ENCODE peak calls at places on chromosomes 6 and 20, in nine cellular contexts. One of them, this sample, is unnamed.

GRCh38 chr6:83270971-83271714 is 78.0 kb downstream of the RWDD2A start:
- DNase-seq in testis: no peak
- DNase-seq in lower leg skin: no peak
- DNase-seq in A549: no peak
- DNase-seq in heart left ventricle: no peak
- DNase-seq in breast epithelium: no peak
- DNase-seq in adrenal gland: no peak
- DNase-seq in uterus: no peak
- DNase-seq in GM12891: no peak
- DNase-seq in this sample: no peak

GRCh38 chr20:34111057-34111711 is 859 bp downstream of the EIF2S2 start:
- DNase-seq in A549: peak
- DNase-seq in heart left ventricle: peak
- DNase-seq in uterus: peak
- DNase-seq in GM12891: no peak
- DNase-seq in breast epithelium: no peak
- DNase-seq in adrenal gland: peak
- DNase-seq in testis: no peak
- DNase-seq in lower leg skin: no peak
- DNase-seq in this sample: peak

GRCh38 chr6:195861-196360 is 96.4 kb upstream of the DUSP22 start:
- DNase-seq in uterus: peak
- DNase-seq in heart left ventricle: peak
- DNase-seq in breast epithelium: no peak
- DNase-seq in adrenal gland: peak
- DNase-seq in A549: no peak
- DNase-seq in testis: peak
- DNase-seq in lower leg skin: no peak
- DNase-seq in GM12891: no peak
- DNase-seq in this sample: peak

GRCh38 chr6:35047265-35048011 is 93.7 kb downstream of the TCP11 start:
- DNase-seq in GM12891: no peak
- DNase-seq in heart left ventricle: no peak
- DNase-seq in adrenal gland: peak
- DNase-seq in lower leg skin: peak
- DNase-seq in uterus: no peak
- DNase-seq in A549: no peak
- DNase-seq in breast epithelium: no peak
- DNase-seq in testis: no peak
- DNase-seq in this sample: no peak

GRCh38 chr20:13870349-13870748 is 85.5 kb downstream of the NDUFAF5 start:
- DNase-seq in breast epithelium: no peak
- DNase-seq in lower leg skin: no peak
- DNase-seq in heart left ventricle: no peak
- DNase-seq in uterus: no peak
- DNase-seq in testis: no peak
- DNase-seq in A549: no peak
- DNase-seq in GM12891: no peak
- DNase-seq in adrenal gland: no peak
- DNase-seq in this sample: no peak

GRCh38 chr6:13523826-13524622 is 36.6 kb upstream of the GFOD1 start:
- DNase-seq in breast epithelium: no peak
- DNase-seq in lower leg skin: no peak
- DNase-seq in adrenal gland: no peak
- DNase-seq in A549: no peak
- DNase-seq in uterus: no peak
- DNase-seq in GM12891: no peak
- DNase-seq in testis: no peak
- DNase-seq in heart left ventricle: no peak
- DNase-seq in this sample: no peak

GRCh38 chr20:42754713-42755112 is 435.0 kb downstream of the PTPRT start:
- DNase-seq in GM12891: no peak
- DNase-seq in adrenal gland: no peak
- DNase-seq in testis: no peak
- DNase-seq in lower leg skin: no peak
- DNase-seq in heart left ventricle: no peak
- DNase-seq in breast epithelium: no peak
- DNase-seq in A549: no peak
- DNase-seq in uterus: no peak
- DNase-seq in this sample: no peak

GRCh38 chr6:124164363-124164762 is 360.7 kb downstream of the NKAIN2 start:
- DNase-seq in breast epithelium: no peak
- DNase-seq in GM12891: no peak
- DNase-seq in A549: no peak
- DNase-seq in heart left ventricle: no peak
- DNase-seq in adrenal gland: no peak
- DNase-seq in testis: no peak
- DNase-seq in uterus: no peak
- DNase-seq in lower leg skin: no peak
- DNase-seq in this sample: no peak

GRCh38 chr6:15247750-15248450 is 2.0 kb downstream of the JARID2 start:
- DNase-seq in testis: peak
- DNase-seq in A549: peak
- DNase-seq in uterus: peak
- DNase-seq in adrenal gland: peak
- DNase-seq in heart left ventricle: peak
- DNase-seq in breast epithelium: peak
- DNase-seq in lower leg skin: peak
- DNase-seq in GM12891: no peak
- DNase-seq in this sample: peak

GRCh38 chr6:22636450-22636849 is 67.1 kb downstream of the HDGFL1 start:
- DNase-seq in lower leg skin: no peak
- DNase-seq in testis: no peak
- DNase-seq in heart left ventricle: no peak
- DNase-seq in GM12891: no peak
- DNase-seq in adrenal gland: no peak
- DNase-seq in uterus: no peak
- DNase-seq in A549: no peak
- DNase-seq in breast epithelium: no peak
- DNase-seq in this sample: no peak

GRCh38 chr6:109024784-109025183 is 69.9 kb downstream of the SESN1 start:
- DNase-seq in breast epithelium: no peak
- DNase-seq in heart left ventricle: peak
- DNase-seq in lower leg skin: no peak
- DNase-seq in GM12891: no peak
- DNase-seq in testis: no peak
- DNase-seq in uterus: no peak
- DNase-seq in adrenal gland: no peak
- DNase-seq in A549: no peak
- DNase-seq in this sample: no peak

GRCh38 chr6:15736023-15736696 is 73.3 kb upstream of the DTNBP1 start:
- DNase-seq in A549: no peak
- DNase-seq in lower leg skin: no peak
- DNase-seq in GM12891: no peak
- DNase-seq in adrenal gland: no peak
- DNase-seq in uterus: no peak
- DNase-seq in breast epithelium: no peak
- DNase-seq in testis: no peak
- DNase-seq in heart left ventricle: no peak
- DNase-seq in this sample: no peak

DNA sequence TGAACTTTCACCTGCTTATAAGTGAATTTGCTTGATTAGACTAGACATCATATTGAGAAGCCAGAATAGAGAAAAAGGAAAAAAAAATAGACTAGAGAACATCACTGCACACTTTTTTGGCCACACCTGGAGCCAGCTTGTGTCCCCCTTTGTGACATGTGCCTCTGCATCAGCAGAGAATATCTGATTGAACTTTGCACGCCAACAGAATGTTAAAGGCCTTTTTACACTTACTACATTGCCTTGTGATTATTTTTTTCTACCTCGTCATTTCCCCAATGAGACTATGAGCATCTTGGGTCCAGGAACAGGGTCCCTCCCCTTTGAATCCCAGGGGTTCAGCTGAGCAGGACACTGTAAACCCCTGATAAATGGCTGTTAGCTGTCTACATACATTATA is 17.2 kb upstream of the ZNF133 start:
- DNase-seq in A549: no peak
- DNase-seq in lower leg skin: no peak
- DNase-seq in heart left ventricle: no peak
- DNase-seq in adrenal gland: no peak
- DNase-seq in breast epithelium: no peak
- DNase-seq in uterus: no peak
- DNase-seq in testis: no peak
- DNase-seq in GM12891: no peak
- DNase-seq in this sample: no peak
- TF ChIP-seq POLR2A in A549: no peak
- TF ChIP-seq POLR2A in lower leg skin: no peak
- TF ChIP-seq POLR2A in heart left ventricle: no peak
- TF ChIP-seq POLR2A in adrenal gland: no peak
- TF ChIP-seq POLR2A in breast epithelium: no peak
- TF ChIP-seq POLR2A in uterus: no peak
- TF ChIP-seq POLR2A in testis: no peak
- TF ChIP-seq POLR2A in GM12891: no peak
- TF ChIP-seq POLR2A in this sample: no peak

GRCh38 chr6:81790034-81790433 is 37.6 kb upstream of the TENT5A start:
- DNase-seq in lower leg skin: no peak
- DNase-seq in adrenal gland: no peak
- DNase-seq in breast epithelium: no peak
- DNase-seq in testis: no peak
- DNase-seq in uterus: no peak
- DNase-seq in GM12891: no peak
- DNase-seq in A549: no peak
- DNase-seq in heart left ventricle: no peak
- DNase-seq in this sample: no peak
- TF ChIP-seq POLR2A in lower leg skin: no peak
- TF ChIP-seq POLR2A in adrenal gland: no peak
- TF ChIP-seq POLR2A in breast epithelium: no peak
- TF ChIP-seq POLR2A in testis: no peak
- TF ChIP-seq POLR2A in uterus: no peak
- TF ChIP-seq POLR2A in GM12891: no peak
- TF ChIP-seq POLR2A in A549: no peak
- TF ChIP-seq POLR2A in heart left ventricle: no peak
- TF ChIP-seq POLR2A in this sample: no peak

GRCh38 chr6:113856011-113856551 is 1.1 kb upstream of the MARCKS start:
- DNase-seq in testis: peak
- DNase-seq in adrenal gland: peak
- DNase-seq in GM12891: no peak
- DNase-seq in heart left ventricle: no peak
- DNase-seq in A549: peak
- DNase-seq in lower leg skin: no peak
- DNase-seq in breast epithelium: no peak
- DNase-seq in uterus: no peak
- DNase-seq in this sample: peak
- TF ChIP-seq POLR2A in testis: no peak
- TF ChIP-seq POLR2A in adrenal gland: no peak
- TF ChIP-seq POLR2A in GM12891: peak
- TF ChIP-seq POLR2A in heart left ventricle: no peak
- TF ChIP-seq POLR2A in A549: no peak
- TF ChIP-seq POLR2A in lower leg skin: no peak
- TF ChIP-seq POLR2A in breast epithelium: no peak
- TF ChIP-seq POLR2A in uterus: no peak
- TF ChIP-seq POLR2A in this sample: no peak

DNA sequence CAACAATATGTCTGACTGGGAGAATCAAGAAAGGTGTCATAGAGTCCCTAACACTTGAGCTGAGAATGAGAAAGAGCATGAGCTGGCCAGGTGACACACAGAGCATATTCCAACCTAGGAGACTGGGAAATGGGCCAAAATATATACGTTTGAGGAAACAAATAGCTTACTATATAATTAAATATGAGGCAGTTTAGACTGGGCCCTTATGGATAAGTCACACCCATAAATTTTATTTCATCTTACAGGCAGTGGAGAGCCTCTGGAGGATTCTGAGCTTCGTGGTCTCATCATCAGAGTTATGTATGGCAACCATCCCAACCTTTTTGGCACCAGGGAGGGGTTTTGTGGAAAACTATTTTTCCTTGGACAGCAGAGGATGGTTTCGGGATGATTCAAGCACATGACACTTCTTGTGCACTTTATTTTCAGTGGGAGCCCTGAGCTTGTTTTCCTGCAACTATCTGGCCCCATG is 12.9 kb upstream of the NQO2 start:
- DNase-seq in A549: no peak
- DNase-seq in breast epithelium: no peak
- DNase-seq in testis: peak
- DNase-seq in heart left ventricle: no peak
- DNase-seq in uterus: peak
- DNase-seq in lower leg skin: no peak
- DNase-seq in GM12891: no peak
- DNase-seq in adrenal gland: peak
- DNase-seq in this sample: peak
- TF ChIP-seq POLR2A in A549: no peak
- TF ChIP-seq POLR2A in breast epithelium: no peak
- TF ChIP-seq POLR2A in testis: no peak
- TF ChIP-seq POLR2A in heart left ventricle: no peak
- TF ChIP-seq POLR2A in uterus: no peak
- TF ChIP-seq POLR2A in lower leg skin: no peak
- TF ChIP-seq POLR2A in GM12891: no peak
- TF ChIP-seq POLR2A in adrenal gland: no peak
- TF ChIP-seq POLR2A in this sample: no peak